ENCODE peak calls at places on chromosomes 6 and 20, in seven cellular contexts. V is dorsolateral prefrontal cortex; G is right lobe of liver; W is CD4-positive, alpha-beta T cell; S is type B pancreatic cell; M is Panc1; F is progenitor cell of endocrine pancreas. B is an unnamed sample.

GRCh38 chr6:152750694-152751093 is at the start of gene VIP:
- DNase-seq in V (no peak), G (no peak), W (no peak), S (no peak), M (no peak), F (peak), B (no peak)

GRCh38 chr6:163314791-163315404 is 99.6 kb upstream of the QKI start:
- DNase-seq in V (no peak), G (no peak), W (no peak), S (no peak), M (no peak), F (no peak), B (no peak)

GRCh38 chr6:14571728-14572127 is 454.2 kb downstream of the CD83 start:
- DNase-seq in V (no peak), G (no peak), W (no peak), S (no peak), M (no peak), F (no peak), B (no peak)

GRCh38 chr6:31945507-31946369 is at the start of gene CFB:
- DNase-seq in V (no peak), G (peak), W (no peak), S (no peak), M (no peak), F (no peak), B (peak)

GRCh38 chr20:31355981-31356380 is 12.4 kb upstream of the DEFB118 start:
- DNase-seq in V (no peak), G (no peak), W (no peak), S (no peak), M (no peak), F (no peak), B (no peak)

GRCh38 chr20:50348118-50348517 is 157.5 kb downstream of the CEBPB start:
- DNase-seq in V (no peak), G (peak), W (no peak), S (no peak), M (no peak), F (no peak), B (no peak)

GRCh38 chr20:10527781-10528180 is 92.7 kb downstream of the SLX4IP start:
- DNase-seq in V (no peak), G (no peak), W (no peak), S (no peak), M (no peak), F (no peak), B (no peak)

GRCh38 chr6:39568896-39569295 is 156.3 kb downstream of the KIF6 start:
- DNase-seq in V (no peak), G (no peak), W (no peak), S (no peak), M (no peak), F (no peak), B (no peak)

GRCh38 chr20:41181567-41181966 is 44.2 kb downstream of the PLCG1 start:
- DNase-seq in V (no peak), G (no peak), W (no peak), S (no peak), M (no peak), F (peak), B (no peak)

GRCh38 chr6:24761851-24762250 is 12.9 kb upstream of the GMNN start:
- DNase-seq in V (no peak), G (no peak), W (no peak), S (no peak), M (no peak), F (no peak), B (no peak)

GRCh38 chr6:24763578-24763977 is 11.2 kb upstream of the GMNN start:
- DNase-seq in V (no peak), G (no peak), W (no peak), S (no peak), M (no peak), F (no peak), B (no peak)

GRCh38 chr6:24761193-24761835 is 13.4 kb upstream of the GMNN start:
- DNase-seq in V (no peak), G (no peak), W (no peak), S (no peak), M (no peak), F (no peak), B (no peak)

GRCh38 chr6:24768361-24768760 is 6.4 kb upstream of the GMNN start:
- DNase-seq in V (no peak), G (no peak), W (no peak), S (no peak), M (no peak), F (no peak), B (no peak)

GRCh38 chr6:24766685-24767462 is 7.9 kb upstream of the GMNN start:
- DNase-seq in V (no peak), G (no peak), W (no peak), S (no peak), M (no peak), F (no peak), B (no peak)
- TF ChIP-seq CTCF in V (peak), G (peak), W (peak), S (peak), M (no peak), F (peak), B (no peak)

GRCh38 chr20:57498425-57499400 is 26.2 kb downstream of the CTCFL start:
- DNase-seq in V (no peak), G (no peak), W (no peak), S (no peak), M (no peak), F (no peak), B (no peak)
- TF ChIP-seq CTCF in V (peak), G (peak), W (peak), S (peak), M (peak), F (peak), B (no peak)

DNA sequence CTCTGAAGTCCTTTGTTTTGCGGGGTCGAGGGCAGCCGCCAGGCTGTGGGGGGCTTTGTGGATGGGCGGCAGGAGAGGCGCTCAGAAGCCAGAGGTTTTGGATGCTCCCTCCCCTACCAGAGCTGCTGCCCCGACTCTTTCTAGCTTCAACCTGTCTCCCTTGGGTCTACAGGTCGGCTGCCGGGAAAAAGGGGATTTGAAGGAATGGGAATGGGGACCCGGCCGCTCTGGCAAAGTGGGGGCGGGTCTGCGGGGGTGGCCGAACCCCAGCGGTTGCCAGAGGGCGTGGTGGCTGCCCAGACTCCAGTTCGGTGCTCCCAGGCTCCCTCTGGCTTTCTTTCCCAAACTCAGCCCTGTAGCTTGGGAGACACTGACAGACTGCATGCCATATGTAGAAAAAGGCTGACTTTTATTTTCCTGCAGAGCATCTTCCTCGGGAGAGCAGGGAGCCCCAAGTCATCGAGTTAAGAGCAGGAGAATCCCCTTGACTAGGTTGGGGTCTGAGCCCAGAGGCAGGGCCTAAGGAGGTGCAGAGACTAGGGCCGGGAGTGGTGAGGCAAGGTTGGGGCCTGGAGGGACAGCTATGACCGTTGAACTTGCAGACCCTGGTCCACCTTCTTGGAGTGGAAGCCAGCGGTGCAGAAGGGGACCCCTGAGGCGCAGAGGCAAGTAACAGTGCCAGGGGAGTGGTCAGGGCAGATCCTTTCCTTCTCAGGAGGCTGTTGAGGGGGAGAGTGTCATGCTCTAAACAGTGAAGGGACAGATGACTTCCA is 1.4 kb upstream of the PPP1R18 start:
- DNase-seq in V (no peak), G (peak), W (no peak), S (no peak), M (no peak), F (no peak), B (no peak)
- TF ChIP-seq CTCF in V (peak), G (no peak), W (no peak), S (no peak), M (no peak), F (no peak), B (no peak)

GRCh38 chr6:33744001-33744848 is 2.5 kb downstream of the IP6K3 start:
- DNase-seq in V (peak), G (peak), W (peak), S (no peak), M (peak), F (peak), B (peak)
- TF ChIP-seq CTCF in V (peak), G (peak), W (peak), S (peak), M (peak), F (peak), B (no peak)

GRCh38 chr6:117546674-117547073 is 55.6 kb downstream of the GOPC start:
- DNase-seq in V (no peak), G (no peak), W (no peak), S (no peak), M (no peak), F (no peak), B (no peak)

GRCh38 chr6:117548797-117549301 is 53.5 kb downstream of the GOPC start:
- DNase-seq in V (no peak), G (no peak), W (no peak), S (no peak), M (no peak), F (no peak), B (no peak)

GRCh38 chr6:117550078-117550600 is 52.2 kb downstream of the GOPC start:
- DNase-seq in V (no peak), G (no peak), W (no peak), S (no peak), M (no peak), F (no peak), B (no peak)

GRCh38 chr6:117549606-117550005 is 52.7 kb downstream of the GOPC start:
- DNase-seq in V (no peak), G (no peak), W (no peak), S (no peak), M (no peak), F (no peak), B (no peak)

GRCh38 chr6:117547688-117548621 is 54.4 kb downstream of the GOPC start:
- DNase-seq in V (peak), G (peak), W (peak), S (no peak), M (no peak), F (no peak), B (no peak)
- TF ChIP-seq CTCF in V (peak), G (peak), W (no peak), S (no peak), M (no peak), F (no peak), B (no peak)

GRCh38 chr6:128370072-128370471 is 150.3 kb downstream of the PTPRK start:
- DNase-seq in V (no peak), G (no peak), W (no peak), S (no peak), M (no peak), F (no peak), B (no peak)
- TF ChIP-seq CTCF in V (no peak), G (no peak), W (no peak), S (no peak), M (no peak), F (no peak), B (no peak)

DNA sequence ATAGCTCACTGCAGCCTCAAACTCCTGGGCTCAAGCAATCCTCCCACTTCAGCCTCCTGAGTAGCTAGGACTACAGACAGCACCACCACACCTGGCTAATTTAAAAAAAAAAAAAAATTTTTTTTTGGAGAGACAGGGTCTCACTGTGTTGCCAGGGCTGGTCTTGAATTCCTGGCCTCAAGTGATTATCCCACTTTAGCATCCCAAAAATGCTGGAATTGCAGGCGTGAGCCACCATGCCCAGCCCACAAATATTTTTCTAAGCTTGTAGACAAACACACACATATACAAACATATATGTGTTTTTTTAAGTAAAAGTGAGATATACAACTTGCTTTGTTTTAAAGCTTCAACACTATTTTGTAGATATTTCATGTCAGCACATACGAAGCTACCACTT is 10.8 kb downstream of the HSPA12B start:
- DNase-seq in V (no peak), G (no peak), W (no peak), S (no peak), M (no peak), F (no peak), B (no peak)
- TF ChIP-seq CTCF in V (no peak), G (no peak), W (no peak), S (no peak), M (no peak), F (no peak), B (no peak)

DNA sequence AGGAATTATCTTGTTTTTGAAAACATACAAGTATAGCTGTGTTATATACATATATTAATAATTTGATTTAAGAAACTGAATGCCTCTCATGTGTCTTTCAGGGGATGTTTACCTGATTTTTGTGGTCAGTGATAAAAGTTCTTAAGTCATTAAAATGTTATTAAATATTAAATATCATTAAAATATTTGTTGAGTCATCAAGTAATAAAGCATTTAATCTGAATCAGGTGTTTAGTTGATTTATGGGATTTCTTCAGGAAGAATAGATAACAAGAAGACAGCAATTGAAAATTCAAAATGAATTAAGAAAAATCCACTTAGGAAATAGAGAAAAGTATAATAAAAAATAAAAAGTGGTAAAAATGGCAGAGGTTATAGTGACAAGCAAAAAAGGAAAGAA is 361.9 kb upstream of the EYS start:
- DNase-seq in V (no peak), G (no peak), W (no peak), S (no peak), M (no peak), F (no peak), B (no peak)
- TF ChIP-seq CTCF in V (no peak), G (no peak), W (no peak), S (no peak), M (no peak), F (no peak), B (no peak)

DNA sequence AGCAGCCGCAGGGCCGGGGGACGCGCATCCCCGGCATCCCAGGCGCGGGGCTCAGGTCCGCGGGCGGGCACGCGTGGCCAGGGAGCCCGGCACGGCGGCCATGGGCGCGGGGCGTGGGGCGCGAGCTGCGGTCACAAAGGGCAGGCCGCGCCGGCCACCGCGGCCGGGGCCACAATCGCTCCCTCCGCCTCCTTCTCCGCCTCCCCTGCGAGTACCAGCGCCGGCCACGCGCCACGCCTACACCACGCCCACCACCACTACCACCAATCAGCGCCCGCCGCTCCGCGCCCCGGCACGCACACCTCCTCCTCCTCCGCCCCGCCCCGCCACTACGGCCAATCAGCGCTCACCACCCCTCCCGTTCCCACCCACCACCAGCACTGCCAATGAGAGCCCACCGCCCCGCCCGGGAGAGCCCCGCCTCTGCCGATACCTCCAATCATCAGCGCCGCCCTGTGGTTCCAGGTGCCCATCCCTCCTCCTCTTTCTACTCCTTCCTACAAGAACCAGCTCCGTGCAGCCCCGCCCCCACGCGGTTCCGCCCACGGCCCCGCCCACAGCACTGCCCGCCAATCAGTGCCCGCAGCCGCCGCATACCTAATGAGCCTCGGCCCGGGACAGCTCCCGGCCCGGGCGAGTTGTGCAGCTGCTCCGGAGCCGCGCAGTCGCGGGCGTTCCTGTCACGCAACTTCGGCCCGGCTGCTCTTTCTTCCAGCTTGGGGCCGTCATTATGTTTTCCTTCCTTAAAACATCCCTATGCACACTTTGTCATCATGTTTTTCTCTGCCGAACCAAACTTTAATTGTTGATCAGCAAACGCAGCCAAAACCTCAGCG is at the start of gene RPS6KA2:
- DNase-seq in V (peak), G (peak), W (peak), S (peak), M (peak), F (peak), B (peak)
- TF ChIP-seq CTCF in V (peak), G (peak), W (no peak), S (no peak), M (no peak), F (no peak), B (no peak)

GRCh38 chr6:45377555-45378323 is at the start of gene SUPT3H:
- DNase-seq in V (peak), G (peak), W (peak), S (peak), M (peak), F (peak), B (peak)
- TF ChIP-seq CTCF in V (peak), G (peak), W (no peak), S (peak), M (peak), F (peak), B (no peak)

B was measured in omental fat pad.